ENCODE peak calls at places on chromosomes 16 and 17, in ten cellular contexts. X is esophagus squamous epithelium, U is progenitor cell of endocrine pancreas, E is A549, N is osteocyte, W is WTC11, Z is heart left ventricle, M is upper lobe of right lung, D is ascending aorta, I is astrocyte of the spinal cord. G is an unnamed sample.

GRCh38 chr16:70770968-70771552 is 29.9 kb downstream of the VAC14 start:
- DNase-seq in Z (no peak), I (peak; percentile 61), N (no peak), D (peak; percentile 78), U (peak; percentile 61), E (peak; percentile 64), M (peak; percentile 75), W (peak; percentile 86), X (no peak), G (peak; percentile 79)

GRCh38 chr17:7479389-7480192 is at the start of gene ZBTB4:
- DNase-seq in W (peak; percentile 56), M (peak; percentile 87), D (peak; percentile 78), X (no peak), E (peak; percentile 60), Z (peak; percentile 78), N (no peak), I (peak; percentile 35), U (peak; percentile 40), G (peak; percentile 30)

GRCh38 chr17:68489919-68490318 is 22.3 kb upstream of the PRKAR1A start:
- DNase-seq in I (no peak), M (no peak), X (no peak), N (no peak), D (no peak), U (no peak), E (no peak), W (no peak), Z (no peak), G (no peak)

GRCh38 chr17:68182940-68183551 is 64.8 kb upstream of the AMZ2 start:
- DNase-seq in X (no peak), I (no peak), M (no peak), U (no peak), N (no peak), E (no peak), Z (no peak), D (no peak), W (no peak), G (no peak)

GRCh38 chr16:60127196-60127595 is 1393.1 kb upstream of the GOT2 start:
- DNase-seq in X (no peak), Z (no peak), N (no peak), D (no peak), W (no peak), E (no peak), M (no peak), I (no peak), U (no peak), G (no peak)

GRCh38 chr17:54527941-54528340 is 372.7 kb upstream of the TOM1L1 start:
- DNase-seq in U (no peak), W (no peak), X (no peak), D (no peak), Z (no peak), I (no peak), M (no peak), N (no peak), E (no peak), G (no peak)

GRCh38 chr17:68589086-68589485 is 12.1 kb downstream of the FAM20A start:
- DNase-seq in M (no peak), D (no peak), E (no peak), X (no peak), U (no peak), Z (no peak), N (no peak), W (no peak), I (no peak), G (no peak)

GRCh38 chr17:59425085-59425901 is 93.8 kb downstream of the YPEL2 start:
- DNase-seq in W (no peak), I (peak; percentile 32), U (no peak), M (peak; percentile 74), Z (peak; percentile 65), D (peak; percentile 83), X (no peak), E (no peak), N (no peak), G (no peak)

GRCh38 chr17:13416748-13417363 is 184.9 kb downstream of the HS3ST3A1 start:
- DNase-seq in D (no peak), X (no peak), U (no peak), E (no peak), N (no peak), M (no peak), W (no peak), I (no peak), Z (no peak), G (no peak)

GRCh38 chr16:66490774-66491715 is 58.9 kb downstream of the TK2 start:
- DNase-seq in M (no peak), Z (no peak), I (no peak), D (peak; percentile 60), W (no peak), N (no peak), U (no peak), E (no peak), X (no peak), G (no peak)

GRCh38 chr16:48099455-48099854 is 56.3 kb downstream of the ABCC12 start:
- DNase-seq in N (no peak), U (no peak), D (no peak), M (no peak), X (no peak), W (peak; percentile 26), I (no peak), E (no peak), Z (peak; percentile 54), G (no peak)

GRCh38 chr17:81027591-81028505 is 7.1 kb upstream of the BAIAP2 start:
- DNase-seq in M (peak; percentile 70), I (no peak), X (no peak), Z (peak; percentile 18), U (no peak), D (no peak), N (no peak), W (no peak), E (no peak), G (no peak)

GRCh38 chr16:56241596-56241995 is 50.3 kb downstream of the GNAO1 start:
- DNase-seq in D (peak; percentile 37), X (no peak), Z (no peak), N (no peak), M (no peak), I (no peak), U (no peak), W (no peak), E (no peak), G (no peak)

GRCh38 chr17:67435122-67435521 is 58.0 kb downstream of the PITPNC1 start:
- DNase-seq in E (no peak), N (no peak), X (no peak), U (no peak), D (peak; percentile 66), M (no peak), Z (no peak), I (no peak), W (no peak), G (no peak)

GRCh38 chr17:45432405-45433113 is at the start of gene ARHGAP27:
- DNase-seq in I (no peak), M (peak; percentile 87), D (no peak), N (no peak), Z (peak; percentile 80), X (no peak), W (peak; percentile 67), E (no peak), U (no peak), G (peak; percentile 77)
- TF ChIP-seq CTCF in I (no peak), M (no peak), D (no peak), N (no peak), Z (no peak), X (no peak), W (no peak), E (no peak), U (no peak), G (no peak)

GRCh38 chr16:30491744-30492308 is 19.3 kb downstream of the ITGAL start:
- DNase-seq in Z (no peak), I (peak; percentile 81), E (peak; percentile 66), N (no peak), U (no peak), W (no peak), M (no peak), D (no peak), X (no peak), G (no peak)
- TF ChIP-seq CTCF in Z (no peak), I (no peak), E (no peak), N (no peak), U (no peak), W (no peak), M (no peak), D (no peak), X (no peak), G (no peak)

DNA sequence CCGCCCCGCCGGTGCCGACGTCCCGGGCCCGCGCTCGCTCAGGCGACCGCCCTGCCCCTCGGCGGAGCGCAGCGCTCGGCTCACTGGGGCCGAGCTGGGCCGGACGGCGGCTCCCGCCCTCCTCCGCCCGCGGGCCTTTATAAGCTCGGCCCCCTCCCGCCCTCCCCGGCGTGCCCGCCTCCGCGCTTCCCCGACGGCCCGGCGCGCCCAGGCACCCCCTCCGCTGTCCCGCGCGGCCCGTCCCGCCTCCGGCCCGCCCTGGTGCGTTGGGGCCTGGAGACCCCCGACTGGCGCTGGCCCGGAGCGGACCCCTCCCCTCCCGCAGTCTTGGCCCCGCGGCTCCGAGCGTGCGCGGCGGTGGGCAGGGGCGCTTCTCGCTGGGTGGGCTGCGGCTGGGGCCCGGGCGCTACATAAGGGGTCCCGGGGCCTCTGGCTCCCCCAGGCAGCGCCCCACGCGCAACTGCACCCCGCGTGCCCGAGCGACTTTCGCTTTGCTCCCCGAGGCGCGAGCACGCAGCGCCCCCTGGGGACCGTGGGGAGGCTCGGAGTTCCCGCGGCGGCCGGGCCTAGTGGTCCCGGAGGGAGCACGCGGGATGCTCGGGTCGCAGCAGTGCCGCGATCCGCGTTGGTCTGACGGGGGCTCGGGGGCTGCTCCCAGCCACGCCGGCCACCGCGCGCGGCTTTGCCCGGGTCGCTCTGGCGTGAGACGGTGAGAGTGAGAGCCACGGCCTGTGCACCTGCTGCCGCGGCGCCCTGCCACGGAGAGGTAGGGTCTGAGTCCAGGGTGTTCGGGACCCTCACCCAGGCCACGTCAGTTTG is at the start of gene PIEZO1:
- DNase-seq in W (peak; percentile 53), U (no peak), M (peak; percentile 92), Z (peak; percentile 81), N (peak; percentile 93), I (no peak), X (no peak), E (peak; percentile 62), D (peak; percentile 88), G (peak; percentile 79)
- TF ChIP-seq CTCF in W (no peak), U (peak; percentile 82), M (peak; percentile 89), Z (peak; percentile 82), N (peak; percentile 95), I (peak; percentile 80), X (peak; percentile 94), E (peak; percentile 89), D (peak; percentile 98), G (peak; percentile 77)

DNA sequence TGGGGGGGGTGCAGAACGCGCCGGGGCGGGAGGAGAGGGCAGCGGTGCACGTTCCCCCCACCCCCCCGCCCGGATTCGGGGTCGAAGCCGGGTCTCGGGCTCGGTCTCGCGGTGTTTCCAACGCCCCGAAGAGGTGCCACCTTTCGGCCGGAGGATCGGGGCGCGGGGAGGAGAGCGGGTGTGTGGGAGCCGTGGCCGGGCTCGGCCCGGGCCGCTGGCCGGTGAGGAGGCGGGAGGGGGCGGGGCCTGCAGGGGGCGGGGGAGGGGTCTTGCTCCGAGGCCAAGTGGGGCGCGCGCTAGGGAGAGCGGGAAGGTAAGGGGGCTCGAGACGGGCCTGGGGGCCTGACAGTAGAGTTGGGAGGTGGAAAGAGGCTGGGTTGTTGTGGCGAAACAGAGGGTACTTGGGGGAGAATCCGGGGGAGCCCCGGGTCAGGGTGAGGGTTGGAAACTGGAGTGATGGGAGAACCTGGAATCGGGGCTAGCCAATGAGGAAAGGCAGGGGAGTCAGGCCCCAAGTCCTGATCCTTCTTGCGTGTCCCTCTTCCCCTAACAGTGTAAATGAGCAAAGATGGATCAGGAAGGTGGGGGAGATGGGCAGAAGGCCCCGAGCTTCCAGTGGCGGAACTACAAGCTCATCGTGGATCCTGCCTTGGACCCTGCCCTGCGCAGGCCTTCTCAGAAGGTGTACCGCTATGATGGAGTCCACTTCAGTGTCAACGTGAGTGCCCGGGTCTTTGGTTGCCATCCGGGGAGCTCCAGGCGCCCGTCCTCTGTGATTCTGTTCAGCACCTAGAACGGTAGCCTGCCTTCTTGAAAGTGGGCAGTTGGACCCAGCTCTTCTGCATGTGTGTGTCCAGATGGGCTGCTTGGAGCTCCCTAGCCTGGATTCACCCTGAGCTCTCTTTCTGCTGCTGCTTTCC is 870 bp downstream of the SETD1A start:
- DNase-seq in Z (peak; percentile 71), U (peak; percentile 63), N (no peak), W (peak; percentile 70), I (peak; percentile 40), E (peak; percentile 80), D (no peak), X (no peak), M (peak; percentile 83), G (peak; percentile 66)
- TF ChIP-seq CTCF in Z (no peak), U (no peak), N (no peak), W (no peak), I (no peak), E (no peak), D (no peak), X (no peak), M (no peak), G (no peak)